ENCODE peak calls at places on chromosomes 4 and X, in ten cellular contexts. S, R, A, M, L, K, X, C, B and P are unnamed samples.

GRCh38 chr4:143773998-143774898 is 73.8 kb upstream of the FREM3 start:
- DNase-seq in S (peak), A (peak), R (no peak), M (peak), K (peak), C (peak), B (peak), X (peak), L (peak), P (peak)

GRCh38 chr4:165560941-165561340 is 182.1 kb downstream of the CPE start:
- DNase-seq in M (no peak), K (no peak), L (peak), S (no peak), B (no peak), A (no peak), C (no peak), X (no peak), R (no peak), P (no peak)

GRCh38 chr4:18608910-18609525 is 587.5 kb upstream of the LCORL start:
- DNase-seq in C (no peak), A (no peak), M (no peak), S (no peak), K (no peak), B (no peak), X (no peak), R (no peak), L (no peak), P (no peak)

GRCh38 chr4:30939684-30940083 is 219.5 kb downstream of the PCDH7 start:
- DNase-seq in B (no peak), C (no peak), S (no peak), X (no peak), L (no peak), R (no peak), K (no peak), M (no peak), A (no peak), P (no peak)

GRCh38 chr4:105963461-105964400 is 68.5 kb downstream of the NPNT start:
- DNase-seq in S (no peak), C (no peak), A (no peak), K (no peak), R (no peak), X (no peak), L (peak), M (no peak), B (no peak), P (no peak)

GRCh38 chr4:185395255-185395955 is at the start of gene LRP2BP:
- DNase-seq in M (no peak), S (no peak), K (no peak), X (no peak), C (peak), R (no peak), L (peak), B (no peak), A (no peak), P (no peak)

GRCh38 chr4:152708361-152708760 is 28.6 kb upstream of the TMEM154 start:
- DNase-seq in A (no peak), B (no peak), S (no peak), K (no peak), C (no peak), R (no peak), L (no peak), M (no peak), X (no peak), P (no peak)

GRCh38 chr4:116480486-116480990 is 604.8 kb downstream of the TRAM1L1 start:
- DNase-seq in A (no peak), S (no peak), K (no peak), B (no peak), X (no peak), C (no peak), M (no peak), R (no peak), L (no peak), P (no peak)

GRCh38 chr4:158356331-158356730 is 146.0 kb downstream of the TMEM144 start:
- DNase-seq in M (no peak), R (no peak), B (no peak), K (no peak), A (peak), X (no peak), L (no peak), S (no peak), C (no peak), P (no peak)

GRCh38 chrX:20252392-20253231 is 14.1 kb downstream of the RPS6KA3 start:
- DNase-seq in M (peak), R (peak), C (peak), X (no peak), L (peak), K (peak), S (peak), A (peak), B (no peak), P (peak)

GRCh38 chrX:93673056-93673868 is at the start of gene NAP1L3:
- DNase-seq in S (no peak), X (no peak), B (peak), K (peak), L (peak), M (peak), R (peak), C (no peak), A (peak), P (no peak)

GRCh38 chrX:10072786-10073568 is 83.8 kb upstream of the CLCN4 start:
- DNase-seq in K (no peak), R (no peak), L (no peak), X (no peak), C (no peak), B (no peak), S (no peak), M (no peak), A (no peak), P (no peak)

GRCh38 chrX:68999351-68999750 is 165.9 kb downstream of the PJA1 start:
- DNase-seq in S (no peak), R (no peak), C (no peak), X (no peak), B (peak), L (no peak), M (no peak), A (no peak), K (no peak), P (peak)

GRCh38 chrX:18394477-18394876 is 30.9 kb upstream of the CDKL5 start:
- DNase-seq in S (no peak), X (no peak), C (no peak), L (no peak), R (no peak), M (peak), K (no peak), B (no peak), A (no peak), P (no peak)

DNA sequence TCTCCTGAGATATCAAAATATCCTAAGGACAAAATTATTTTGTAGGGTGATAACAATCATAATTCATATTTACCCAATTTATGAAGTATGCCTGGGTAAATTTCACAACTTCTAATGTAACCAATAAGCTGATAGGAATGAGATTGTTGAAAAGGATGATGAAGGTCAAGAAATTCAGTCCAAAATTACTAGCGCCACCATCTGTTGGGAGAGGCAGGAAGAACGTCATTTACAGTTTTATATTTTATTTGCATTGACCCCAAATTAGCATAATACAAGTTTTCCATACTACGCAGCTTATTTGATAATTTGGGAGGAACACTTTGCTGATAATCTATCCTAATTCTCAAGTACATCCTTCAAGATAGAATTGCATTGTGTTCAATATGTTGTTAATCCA is 78.7 kb downstream of the ATP8A1 start:
- DNase-seq in X (no peak), S (no peak), C (no peak), L (no peak), K (no peak), B (no peak), M (no peak), R (no peak), A (no peak), P (no peak)
- TF ChIP-seq CTCF in X (no peak), S (no peak), C (peak), L (no peak), K (no peak), B (no peak), M (peak), R (no peak), A (no peak), P (no peak)

GRCh38 chr4:41963105-41963504 is 18.5 kb upstream of the DCAF4L1 start:
- DNase-seq in M (peak), B (no peak), A (peak), R (no peak), X (no peak), K (no peak), L (peak), S (no peak), C (peak), P (no peak)
- TF ChIP-seq CTCF in M (peak), B (peak), A (peak), R (peak), X (no peak), K (no peak), L (peak), S (no peak), C (peak), P (peak)

GRCh38 chr4:148998719-148999118 is 556.5 kb upstream of the NR3C2 start:
- DNase-seq in L (no peak), B (no peak), A (peak), X (peak), C (peak), R (no peak), K (no peak), S (peak), M (peak), P (peak)
- TF ChIP-seq CTCF in L (peak), B (peak), A (peak), X (peak), C (peak), R (no peak), K (no peak), S (peak), M (peak), P (no peak)

GRCh38 chr4:81369898-81370297 is 101.8 kb downstream of the RASGEF1B start:
- DNase-seq in R (no peak), K (no peak), C (no peak), S (no peak), X (no peak), L (peak), A (no peak), B (no peak), M (no peak), P (no peak)
- TF ChIP-seq CTCF in R (no peak), K (no peak), C (no peak), S (no peak), X (no peak), L (peak), A (peak), B (no peak), M (no peak), P (no peak)